ENCODE peak calls at places on chromosomes 5 and 9, in seven cellular contexts. N is mammary epithelial cell, Y is fibroblast of lung, E is endodermal cell, P is IMR-90, L is GM23248, T is NT2/D1. C is an unnamed sample.

GRCh38 chr5:178108446-178108845 is 4.9 kb upstream of the N4BP3 start:
- DNase-seq in N (no peak), T (no peak), P (no peak), E (no peak), Y (no peak), L (no peak), C (no peak)

GRCh38 chr5:83987513-83988292 is 267.0 kb upstream of the HAPLN1 start:
- DNase-seq in L (no peak), Y (peak), E (no peak), P (no peak), N (peak), T (no peak), C (no peak)

GRCh38 chr9:3498691-3499090 is 27.1 kb downstream of the RFX3 start:
- DNase-seq in L (no peak), P (peak), T (no peak), Y (peak), N (no peak), E (no peak), C (no peak)

GRCh38 chr5:55821731-55822512 is 29.2 kb upstream of the IL31RA start:
- DNase-seq in Y (peak), N (no peak), L (peak), P (no peak), E (peak), T (no peak), C (no peak)

GRCh38 chr5:77645995-77646639 is 7.6 kb upstream of the OTP start:
- DNase-seq in Y (no peak), T (no peak), P (no peak), E (no peak), L (no peak), N (no peak), C (no peak)

GRCh38 chr9:33270146-33270545 is 5.3 kb downstream of the CHMP5 start:
- DNase-seq in E (no peak), L (no peak), T (no peak), Y (no peak), P (no peak), N (no peak), C (no peak)

GRCh38 chr5:114391321-114391720 is 29.5 kb downstream of the KCNN2 start:
- DNase-seq in P (peak), L (no peak), N (no peak), E (no peak), T (no peak), Y (peak), C (no peak)

GRCh38 chr5:139387611-139388197 is 2.0 kb downstream of the MZB1 start:
- DNase-seq in N (no peak), L (no peak), E (peak), P (no peak), Y (no peak), T (no peak), C (peak)

GRCh38 chr9:17135578-17135904 is 701 bp downstream of the CNTLN start:
- DNase-seq in E (no peak), N (no peak), Y (no peak), T (no peak), P (no peak), L (no peak), C (peak)

GRCh38 chr5:128378196-128378595 is 159.8 kb downstream of the FBN2 start:
- DNase-seq in E (no peak), Y (no peak), P (peak), N (peak), L (peak), T (no peak), C (no peak)

GRCh38 chr9:18438951-18439350 is 35.0 kb upstream of the ADAMTSL1 start:
- DNase-seq in T (no peak), E (no peak), P (no peak), L (peak), N (no peak), Y (no peak), C (no peak)

GRCh38 chr5:135821061-135821781 is 13.2 kb upstream of the SLC25A48 start:
- DNase-seq in Y (no peak), T (no peak), P (no peak), L (peak), E (peak), N (peak), C (no peak)

GRCh38 chr5:74541381-74541781 is 99.1 kb downstream of the ENC1 start:
- DNase-seq in L (peak), Y (no peak), N (peak), P (peak), T (no peak), E (no peak), C (no peak)

GRCh38 chr5:122415481-122416120 is 103.6 kb downstream of the SNCAIP start:
- DNase-seq in L (peak), Y (peak), T (peak), N (peak), E (peak), P (peak), C (peak)

GRCh38 chr5:67969631-67970030 is 245.9 kb upstream of the PIK3R1 start:
- DNase-seq in N (peak), E (no peak), Y (no peak), P (no peak), L (no peak), T (no peak), C (no peak)

GRCh38 chr5:176373100-176373818 is 8.0 kb downstream of the ARL10 start:
- DNase-seq in P (peak), E (no peak), T (no peak), L (no peak), N (no peak), Y (no peak), C (no peak)

GRCh38 chr5:5531371-5531770 is 108.9 kb downstream of the ICE1 start:
- DNase-seq in E (no peak), Y (no peak), T (no peak), N (no peak), P (no peak), L (no peak), C (no peak)

GRCh38 chr5:132024789-132025402 is 13.4 kb upstream of the ACSL6 start:
- DNase-seq in E (peak), N (no peak), L (peak), Y (no peak), T (no peak), P (no peak), C (no peak)

GRCh38 chr5:74149395-74149794 is 491.1 kb downstream of the ENC1 start:
- DNase-seq in E (no peak), L (peak), N (peak), Y (peak), P (peak), T (no peak), C (no peak)

GRCh38 chr9:85067792-85068191 is 398.3 kb downstream of the NTRK2 start:
- DNase-seq in T (no peak), N (no peak), Y (no peak), L (no peak), E (peak), P (no peak), C (peak)

GRCh38 chr5:170480277-170480676 is 23.5 kb upstream of the KCNIP1 start:
- DNase-seq in Y (no peak), L (no peak), P (no peak), E (no peak), T (no peak), N (no peak), C (no peak)

GRCh38 chr9:77764894-77765780 is 117.0 kb upstream of the GNA14 start:
- DNase-seq in N (peak), Y (peak), E (no peak), L (peak), T (peak), P (peak), C (no peak)

GRCh38 chr5:158876263-158876942 is 223.3 kb downstream of the EBF1 start:
- DNase-seq in T (no peak), N (no peak), L (peak), Y (no peak), E (no peak), P (no peak), C (no peak)

GRCh38 chr9:73979894-73980264 is 517.3 kb upstream of the RORB start:
- DNase-seq in N (no peak), L (no peak), E (no peak), T (no peak), P (no peak), Y (no peak), C (no peak)
- H3K9ac ChIP-seq in N (no peak), L (no peak), E (no peak), T (no peak), P (no peak), Y (no peak), C (no peak)

GRCh38 chr5:111697881-111698757 is 58.9 kb downstream of the NREP start:
- DNase-seq in N (no peak), L (peak), T (no peak), E (peak), P (peak), Y (peak), C (no peak)
- H3K9ac ChIP-seq in N (no peak), L (no peak), T (no peak), E (no peak), P (no peak), Y (no peak), C (no peak)

GRCh38 chr9:126491256-126491879 is 122.4 kb upstream of the LMX1B start:
- DNase-seq in N (peak), L (peak), Y (peak), P (peak), E (peak), T (no peak), C (peak)

GRCh38 chr9:126488310-126488709 is 125.4 kb upstream of the LMX1B start:
- DNase-seq in N (no peak), T (no peak), Y (no peak), P (no peak), E (no peak), L (no peak), C (no peak)

GRCh38 chr9:126487856-126488255 is 125.9 kb upstream of the LMX1B start:
- DNase-seq in Y (no peak), T (no peak), P (no peak), N (no peak), L (no peak), E (no peak), C (no peak)

GRCh38 chr9:126489604-126490593 is 123.8 kb upstream of the LMX1B start:
- DNase-seq in P (no peak), N (no peak), T (no peak), Y (no peak), L (no peak), E (peak), C (no peak)

GRCh38 chr9:126488881-126489404 is 124.8 kb upstream of the LMX1B start:
- DNase-seq in L (no peak), T (no peak), N (no peak), E (no peak), Y (no peak), P (no peak), C (no peak)
- H3K9ac ChIP-seq in L (no peak), T (no peak), N (no peak), E (no peak), Y (no peak), P (no peak), C (no peak)

DNA sequence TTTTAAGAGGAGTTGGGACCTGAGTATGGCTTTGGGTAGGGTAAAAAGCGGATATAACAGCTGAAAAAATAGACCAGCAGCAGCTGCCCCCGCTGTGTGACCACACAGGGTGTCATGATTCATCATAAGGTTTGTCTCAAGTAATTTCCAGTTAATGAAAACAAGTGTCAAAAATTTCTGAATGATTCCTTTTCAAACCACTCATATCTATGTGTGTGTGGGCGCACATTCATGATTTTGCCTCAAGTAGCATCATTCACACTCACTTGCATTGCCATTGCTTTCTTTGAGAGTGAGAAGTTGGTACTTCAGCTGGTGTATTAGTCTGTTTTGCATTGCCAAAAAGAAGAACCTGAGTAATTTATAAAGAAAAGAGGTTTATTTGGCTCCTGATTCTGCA is 12.1 kb upstream of the TNFAIP8 start:
- DNase-seq in E (no peak), P (peak), L (no peak), N (no peak), T (no peak), Y (peak), C (no peak)
- H3K9ac ChIP-seq in E (no peak), P (no peak), L (no peak), N (no peak), T (no peak), Y (no peak), C (no peak)

GRCh38 chr5:142296914-142297417 is 27.9 kb downstream of the SPRY4 start:
- DNase-seq in Y (peak), N (no peak), L (peak), E (peak), P (peak), T (no peak), C (no peak)
- H3K9ac ChIP-seq in Y (no peak), N (no peak), L (no peak), E (no peak), P (no peak), T (no peak), C (no peak)

DNA sequence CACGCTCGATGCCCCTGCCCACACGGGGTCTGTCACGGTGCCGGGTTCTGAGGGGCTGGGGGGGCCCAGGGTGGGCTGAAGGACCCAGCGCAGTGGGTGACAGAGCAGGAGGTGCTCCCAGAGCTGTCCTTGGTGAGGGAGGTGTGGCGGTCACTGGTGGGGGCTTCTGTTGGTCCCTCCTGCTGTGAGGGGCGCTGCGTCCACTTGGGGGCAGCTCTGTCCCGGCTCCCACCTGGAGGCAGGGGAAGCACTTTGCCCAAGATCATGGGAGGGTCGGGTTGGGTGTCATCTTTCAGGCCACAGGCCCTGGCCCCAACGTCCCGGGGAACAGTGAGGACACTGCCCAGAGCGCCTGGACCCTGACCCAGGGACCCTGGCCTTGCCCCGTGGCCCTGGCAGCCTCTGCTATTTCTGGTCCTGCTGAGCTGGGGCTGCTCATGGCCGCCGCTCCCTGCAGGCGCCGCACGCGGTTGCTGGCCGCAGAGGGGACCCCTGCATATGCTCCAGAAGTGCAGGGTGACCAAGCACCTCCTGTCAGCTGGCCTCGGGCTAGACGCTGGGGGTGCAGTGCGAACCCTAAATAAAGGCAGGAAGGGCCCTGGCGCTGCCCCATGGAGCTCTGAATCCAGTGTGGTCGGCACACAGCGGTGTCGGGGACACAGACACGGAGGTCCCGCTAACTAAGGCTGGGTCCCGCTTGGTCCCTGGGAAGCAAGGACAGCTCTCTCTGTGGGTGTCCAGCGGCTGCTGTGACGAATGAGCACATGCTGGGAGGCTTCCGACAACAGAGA is 11.6 kb upstream of the RNU6ATAC start:
- DNase-seq in P (no peak), T (no peak), N (no peak), L (peak), Y (no peak), E (no peak), C (no peak)
- H3K9ac ChIP-seq in P (no peak), T (peak), N (no peak), L (no peak), Y (no peak), E (no peak), C (no peak)

GRCh38 chr5:93599427-93600146 is 16.6 kb downstream of the NR2F1 start:
- DNase-seq in L (no peak), Y (peak), P (peak), E (peak), N (no peak), T (no peak), C (no peak)
- H3K9ac ChIP-seq in L (no peak), Y (peak), P (peak), E (no peak), N (no peak), T (no peak), C (no peak)

GRCh38 chr9:81002920-81003319 is 686.4 kb downstream of the TLE1 start:
- DNase-seq in T (no peak), N (no peak), P (no peak), E (no peak), L (no peak), Y (no peak), C (peak)

GRCh38 chr9:81002242-81002641 is 687.1 kb downstream of the TLE1 start:
- DNase-seq in T (no peak), N (peak), P (no peak), L (no peak), Y (no peak), E (peak), C (peak)
- H3K9ac ChIP-seq in T (no peak), N (no peak), P (no peak), L (no peak), Y (no peak), E (no peak), C (no peak)

DNA sequence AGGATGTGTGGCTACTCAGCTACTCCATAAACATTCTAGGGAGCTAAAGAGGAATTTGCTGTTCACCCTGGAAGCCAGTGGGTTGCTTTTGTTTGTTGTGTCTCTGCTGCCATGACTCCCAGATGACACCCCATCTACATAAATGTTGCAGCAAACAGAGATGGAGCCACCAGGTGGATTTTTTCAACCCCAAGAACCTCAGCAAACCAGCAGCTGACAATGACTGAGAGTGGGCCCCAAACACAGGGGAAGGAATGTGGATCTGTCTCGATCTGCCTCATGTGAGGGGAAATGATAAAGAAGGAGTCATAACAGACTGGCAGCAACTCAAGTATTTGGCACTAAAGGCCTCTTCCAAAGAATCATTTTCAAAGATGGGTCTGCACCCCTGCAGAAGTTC is 132.7 kb upstream of the TNC start:
- DNase-seq in N (peak), E (peak), P (peak), L (peak), Y (peak), T (peak), C (no peak)
- H3K9ac ChIP-seq in N (peak), E (no peak), P (no peak), L (no peak), Y (no peak), T (no peak), C (no peak)